ENCODE peak calls at places on chromosomes 2 and 18, in ten cellular contexts. E, R, Q, X, Z, B, L, V, F and W are unnamed samples. For H3K9me3, the result is how much of the 10 kb centered on the place peaks cover.

GRCh38 chr18:13222371-13223281 is 4.1 kb downstream of the LDLRAD4 start:
- DNase-seq in E (no peak), R (peak), Q (peak), X (peak), Z (peak), B (no peak), L (peak), V (peak), F (no peak), W (no peak)

GRCh38 chr2:149989447-149990063 is 402.0 kb upstream of the MMADHC start:
- DNase-seq in E (no peak), R (peak), Q (no peak), X (peak), Z (no peak), B (no peak), L (peak), V (peak), F (no peak), W (no peak)

GRCh38 chr2:220961461-220961860 is 610.6 kb downstream of the EPHA4 start:
- DNase-seq in E (no peak), R (no peak), Q (no peak), X (no peak), Z (no peak), B (no peak), L (no peak), V (no peak), F (no peak), W (no peak)

GRCh38 chr2:35526741-35527140 is 828.8 kb upstream of the CRIM1 start:
- DNase-seq in E (no peak), R (no peak), Q (no peak), X (peak), Z (no peak), B (no peak), L (no peak), V (no peak), F (no peak), W (no peak)

GRCh38 chr18:9495916-9496540 is 20.7 kb downstream of the RALBP1 start:
- DNase-seq in E (no peak), R (no peak), Q (no peak), X (no peak), Z (no peak), B (no peak), L (no peak), V (no peak), F (no peak), W (no peak)

GRCh38 chr2:112029164-112029563 is 25.9 kb upstream of the TMEM87B start:
- DNase-seq in E (no peak), R (peak), Q (no peak), X (no peak), Z (no peak), B (no peak), L (no peak), V (no peak), F (no peak), W (no peak)

GRCh38 chr2:84676295-84676694 is 160.0 kb downstream of the DNAH6 start:
- DNase-seq in E (no peak), R (peak), Q (no peak), X (peak), Z (no peak), B (no peak), L (no peak), V (no peak), F (no peak), W (no peak)

GRCh38 chr2:111155610-111156009 is 34.9 kb downstream of the BCL2L11 start:
- DNase-seq in E (no peak), R (no peak), Q (no peak), X (peak), Z (no peak), B (no peak), L (no peak), V (no peak), F (no peak), W (no peak)

GRCh38 chr2:25524507-25524906 is 148.9 kb downstream of the DTNB start:
- DNase-seq in E (no peak), R (no peak), Q (no peak), X (no peak), Z (no peak), B (no peak), L (no peak), V (no peak), F (no peak), W (no peak)

GRCh38 chr18:77162580-77162979 is 30.0 kb upstream of the MBP start:
- DNase-seq in E (no peak), R (peak), Q (no peak), X (no peak), Z (no peak), B (no peak), L (no peak), V (no peak), F (no peak), W (no peak)

GRCh38 chr2:62654423-62654791 is 51.1 kb upstream of the EHBP1 start:
- DNase-seq in E (no peak), R (peak), Q (no peak), X (peak), Z (no peak), B (no peak), L (no peak), V (no peak), F (no peak), W (no peak)

GRCh38 chr2:35606394-35606793 is 749.2 kb upstream of the CRIM1 start:
- DNase-seq in E (no peak), R (no peak), Q (no peak), X (no peak), Z (no peak), B (no peak), L (no peak), V (no peak), F (no peak), W (no peak)

GRCh38 chr2:40049782-40050181 is 270.7 kb upstream of the THUMPD2 start:
- DNase-seq in E (no peak), R (no peak), Q (no peak), X (no peak), Z (no peak), B (no peak), L (no peak), V (no peak), F (no peak), W (no peak)

GRCh38 chr2:20584045-20584636 is 66.8 kb downstream of the HS1BP3 start:
- DNase-seq in E (no peak), R (peak), Q (peak), X (no peak), Z (no peak), B (peak), L (no peak), V (peak), F (no peak), W (no peak)

GRCh38 chr2:223050900-223051299 is 1.1 kb upstream of the KCNE4 start:
- DNase-seq in E (no peak), R (no peak), Q (no peak), X (peak), Z (no peak), B (no peak), L (no peak), V (no peak), F (no peak), W (no peak)

GRCh38 chr2:112674229-112674628 is 28.5 kb downstream of the SLC20A1 start:
- DNase-seq in E (no peak), R (no peak), Q (peak), X (no peak), Z (peak), B (no peak), L (peak), V (peak), F (no peak), W (no peak)

GRCh38 chr2:7744827-7745226 is 827.6 kb downstream of the RNF144A start:
- DNase-seq in E (no peak), R (peak), Q (no peak), X (peak), Z (no peak), B (no peak), L (no peak), V (no peak), F (no peak), W (no peak)

GRCh38 chr2:120820263-120820884 is 84.7 kb downstream of the GLI2 start:
- DNase-seq in E (no peak), R (no peak), Q (peak), X (peak), Z (no peak), B (no peak), L (no peak), V (no peak), F (no peak), W (no peak)

GRCh38 chr2:45993476-45993991 is 303.7 kb upstream of the EPAS1 start:
- DNase-seq in E (no peak), R (peak), Q (no peak), X (peak), Z (peak), B (peak), L (peak), V (peak), F (peak), W (peak)

GRCh38 chr2:44136186-44136585 is 32.5 kb upstream of the PPM1B start:
- DNase-seq in E (no peak), R (peak), Q (no peak), X (peak), Z (no peak), B (peak), L (no peak), V (no peak), F (no peak), W (no peak)

GRCh38 chr2:198471291-198471690 is 666.9 kb downstream of the PLCL1 start:
- DNase-seq in E (no peak), R (no peak), Q (no peak), X (no peak), Z (no peak), B (no peak), L (no peak), V (no peak), F (peak), W (no peak)

GRCh38 chr2:181273986-181274385 is 183.2 kb upstream of the ITGA4 start:
- DNase-seq in E (no peak), R (no peak), Q (no peak), X (no peak), Z (no peak), B (no peak), L (no peak), V (no peak), F (no peak), W (no peak)

GRCh38 chr2:186036862-186037449 is 298.4 kb downstream of the FSIP2 start:
- DNase-seq in E (no peak), R (no peak), Q (no peak), X (no peak), Z (no peak), B (no peak), L (no peak), V (no peak), F (no peak), W (no peak)

GRCh38 chr2:119753041-119753929 is 6.4 kb upstream of the PTPN4 start:
- DNase-seq in E (no peak), R (peak), Q (no peak), X (no peak), Z (no peak), B (peak), L (peak), V (no peak), F (peak), W (peak)

GRCh38 chr2:224520064-224520463 is 65.1 kb downstream of the CUL3 start:
- DNase-seq in E (no peak), R (peak), Q (no peak), X (peak), Z (no peak), B (no peak), L (no peak), V (no peak), F (peak), W (no peak)

GRCh38 chr2:100846716-100847115 is 26.8 kb downstream of the NPAS2 start:
- DNase-seq in E (no peak), R (no peak), Q (no peak), X (no peak), Z (no peak), B (no peak), L (no peak), V (no peak), F (no peak), W (no peak)

GRCh38 chr2:204228169-204228940 is 291.8 kb downstream of the ICOS start:
- DNase-seq in E (no peak), R (no peak), Q (no peak), X (no peak), Z (no peak), B (no peak), L (no peak), V (no peak), F (no peak), W (no peak)

GRCh38 chr2:12363138-12363537 is 353.6 kb upstream of the TRIB2 start:
- DNase-seq in E (no peak), R (no peak), Q (no peak), X (no peak), Z (no peak), B (no peak), L (no peak), V (no peak), F (no peak), W (no peak)

GRCh38 chr2:98586466-98587140 is 21.7 kb downstream of the COA5 start:
- DNase-seq in E (no peak), R (no peak), Q (peak), X (no peak), Z (peak), B (no peak), L (no peak), V (no peak), F (no peak), W (no peak)

GRCh38 chr18:49920731-49921130 is 107.4 kb upstream of the ACAA2 start:
- DNase-seq in E (no peak), R (peak), Q (no peak), X (peak), Z (no peak), B (no peak), L (no peak), V (no peak), F (no peak), W (no peak)

GRCh38 chr2:227079726-227080125 is 84.3 kb downstream of the COL4A4 start:
- DNase-seq in E (no peak), R (no peak), Q (no peak), X (peak), Z (no peak), B (no peak), L (no peak), V (no peak), F (no peak), W (no peak)

GRCh38 chr18:36095936-36096519 is 28.7 kb upstream of the RPRD1A start:
- DNase-seq in E (no peak), R (peak), Q (no peak), X (peak), Z (no peak), B (peak), L (no peak), V (no peak), F (peak), W (no peak)

GRCh38 chr2:132667716-132668115 is 2.3 kb downstream of the LYPD1 start:
- DNase-seq in E (no peak), R (no peak), Q (no peak), X (peak), Z (no peak), B (no peak), L (no peak), V (no peak), F (no peak), W (no peak)

GRCh38 chr2:241863021-241863954 is 4.6 kb upstream of the PDCD1 start:
- DNase-seq in E (no peak), R (no peak), Q (peak), X (no peak), Z (no peak), B (no peak), L (no peak), V (no peak), F (no peak), W (no peak)

GRCh38 chr2:34899079-34899478 is 1300.0 kb upstream of the FAM98A start:
- DNase-seq in E (no peak), R (no peak), Q (no peak), X (no peak), Z (no peak), B (no peak), L (no peak), V (no peak), F (no peak), W (no peak)

GRCh38 chr18:9519431-9519830 is 44.1 kb downstream of the RALBP1 start:
- DNase-seq in E (no peak), R (no peak), Q (no peak), X (no peak), Z (no peak), B (no peak), L (no peak), V (no peak), F (no peak), W (no peak)

GRCh38 chr2:44668336-44668735 is 273.2 kb upstream of the SIX3 start:
- DNase-seq in E (no peak), R (peak), Q (no peak), X (no peak), Z (no peak), B (peak), L (no peak), V (no peak), F (peak), W (no peak)

GRCh38 chr2:8285081-8285480 is 396.8 kb upstream of the ID2 start:
- DNase-seq in E (no peak), R (no peak), Q (no peak), X (no peak), Z (no peak), B (no peak), L (no peak), V (no peak), F (peak), W (no peak)

GRCh38 chr2:233441161-233442027 is 87.1 kb downstream of the DGKD start:
- DNase-seq in E (peak), R (no peak), Q (peak), X (no peak), Z (no peak), B (no peak), L (no peak), V (peak), F (no peak), W (no peak)

DNA sequence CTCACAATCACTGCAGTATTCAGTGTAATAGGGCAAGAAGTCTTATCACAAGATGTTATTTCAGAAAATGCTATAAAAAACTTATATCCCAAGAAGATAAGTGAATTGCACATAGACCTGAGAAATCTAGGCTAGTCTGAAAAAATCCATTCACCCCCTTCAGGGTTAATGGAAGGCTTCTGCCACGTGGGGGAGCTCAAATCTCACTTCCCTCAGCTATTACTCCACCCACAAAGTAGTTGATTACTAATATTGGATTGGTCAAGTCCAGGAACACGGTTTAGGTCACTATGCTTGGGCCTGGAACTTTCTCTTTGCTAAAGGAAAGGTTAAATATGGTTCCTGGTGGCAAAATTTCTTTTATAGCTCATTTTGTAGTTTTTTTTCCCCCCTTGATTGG is 51.2 kb upstream of the ADAM23 start:
- DNase-seq in E (no peak), R (peak), Q (no peak), X (peak), Z (no peak), B (peak), L (peak), V (no peak), F (peak), W (no peak)
- TF ChIP-seq CTCF in E (no peak), R (peak), Q (peak), X (peak), Z (peak), B (peak), L (no peak), V (peak), F (peak), W (peak)

DNA sequence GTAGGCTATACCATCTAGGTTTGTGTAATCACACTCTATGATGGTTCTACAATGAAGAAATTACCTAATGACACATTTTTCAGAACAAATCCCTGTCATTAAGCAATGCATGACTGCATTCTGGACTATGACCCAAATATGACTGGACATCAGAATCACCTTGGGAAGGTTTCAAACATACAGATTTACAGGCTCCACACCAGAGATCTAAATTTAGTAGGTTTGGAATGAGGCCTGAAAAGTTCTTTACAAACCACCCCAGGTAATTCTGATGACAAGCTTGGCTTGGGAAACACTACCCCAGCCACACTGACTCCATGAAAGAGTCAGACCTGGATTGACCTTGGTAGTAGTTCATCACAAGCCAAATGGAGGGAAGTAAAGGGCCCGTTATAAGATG is 52.2 kb upstream of the NFE2L2 start:
- DNase-seq in E (no peak), R (no peak), Q (no peak), X (no peak), Z (no peak), B (no peak), L (no peak), V (no peak), F (no peak), W (no peak)
- H3K27ac ChIP-seq in E (no peak), R (no peak), Q (peak), X (no peak), Z (no peak), B (no peak), L (no peak), V (peak), F (no peak), W (no peak)

GRCh38 chr18:71036783-71037182 is 747.9 kb downstream of the SOCS6 start:
- DNase-seq in E (no peak), R (peak), Q (no peak), X (peak), Z (no peak), B (no peak), L (no peak), V (no peak), F (no peak), W (no peak)
- H3K9me3 ChIP-seq in E (under half), R (under half), Q (under half), X (under half), Z (under half), B (under half), L (under half), V (under half), F (under half), W (under half)

DNA sequence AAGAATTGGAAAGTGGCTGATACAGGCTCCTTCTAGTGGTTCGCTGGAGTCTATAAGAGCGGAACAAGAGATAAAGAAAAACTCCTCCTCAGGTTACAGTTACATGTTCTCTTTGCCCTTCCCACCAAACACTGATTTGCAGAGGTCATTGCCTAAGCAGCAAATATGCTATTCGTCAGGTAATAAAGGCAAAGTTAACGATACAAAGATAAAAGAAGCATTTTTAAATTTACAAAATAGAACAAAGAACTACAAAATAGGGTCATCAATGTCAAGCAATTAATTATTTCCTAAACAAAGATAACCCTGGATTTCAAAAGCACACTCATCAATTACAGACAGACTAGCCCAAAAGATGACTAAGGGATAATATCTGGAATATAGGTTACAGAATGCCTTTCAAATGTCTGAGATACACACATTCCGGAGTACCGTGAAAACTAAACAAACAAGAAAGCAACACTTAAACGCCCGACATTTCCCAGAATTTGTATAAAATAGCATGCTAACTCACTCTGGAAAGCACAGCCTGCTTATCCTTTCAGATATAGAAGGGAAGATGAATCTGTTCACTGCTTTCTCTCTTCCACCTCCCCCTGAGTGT is 186.4 kb downstream of the MREG start:
- DNase-seq in E (no peak), R (peak), Q (no peak), X (peak), Z (no peak), B (peak), L (no peak), V (no peak), F (no peak), W (no peak)
- TF ChIP-seq CTCF in E (no peak), R (peak), Q (no peak), X (no peak), Z (no peak), B (no peak), L (no peak), V (no peak), F (no peak), W (no peak)